ENCODE peak calls at places on chromosomes 4 and X, in five cellular contexts. G is stimulated activated CD4-positive, alpha-beta T cell treated with anti-CD3 and anti-CD28 coated beads, Interleukin-15, amount 100 ng/mL, for 1 hour; Z is astrocyte of the spinal cord; M is Calu3; V is H7. L is an unnamed sample.

GRCh38 chrX:96372313-96373046 is 312.2 kb upstream of the DIAPH2 start:
- DNase-seq in G (no peak), Z (peak), M (peak), V (peak), L (peak)

GRCh38 chrX:20317873-20318272 is 51.2 kb upstream of the RPS6KA3 start:
- DNase-seq in G (no peak), Z (no peak), M (no peak), V (no peak), L (no peak)

GRCh38 chrX:95382799-95383198 is 1301.8 kb upstream of the DIAPH2 start:
- DNase-seq in G (no peak), Z (no peak), M (no peak), V (no peak), L (no peak)

GRCh38 chrX:16594490-16594889 is 55.5 kb upstream of the S100G start:
- DNase-seq in G (no peak), Z (no peak), M (no peak), V (no peak), L (no peak)

GRCh38 chr4:74117024-74117534 is 18.1 kb upstream of the CXCL2 start:
- DNase-seq in G (no peak), Z (peak), M (peak), V (no peak), L (peak)

GRCh38 chr4:146158036-146158745 is 17.3 kb upstream of the LSM6 start:
- DNase-seq in G (no peak), Z (no peak), M (no peak), V (no peak), L (no peak)

GRCh38 chr4:56689231-56689630 is 8.1 kb upstream of the HOPX start:
- DNase-seq in G (no peak), Z (peak), M (no peak), V (no peak), L (no peak)

GRCh38 chrX:118579417-118579816 is 83.8 kb downstream of the DOCK11 start:
- DNase-seq in G (no peak), Z (no peak), M (no peak), V (no peak), L (no peak)